ENCODE peak calls at places on chromosomes 12 and 14, in ten cellular contexts. One of them, this sample, is unnamed.

GRCh38 chr12:122081697-122082221 is 3.2 kb downstream of the MLXIP start:
- DNase-seq in foreskin fibroblast: peak; percentile 69
- DNase-seq in cardiac fibroblast: peak; percentile 91
- DNase-seq in PC-9: no peak
- DNase-seq in suprapubic skin: peak; percentile 60
- DNase-seq in K562: no peak
- DNase-seq in tibial nerve: peak; percentile 53
- DNase-seq in choroid plexus epithelial cell: peak; percentile 79
- DNase-seq in uterus: peak; percentile 61
- DNase-seq in PC-3: peak; percentile 14
- DNase-seq in this sample: no peak

GRCh38 chr12:102634216-102634615 is 153.9 kb upstream of the IGF1 start:
- DNase-seq in cardiac fibroblast: peak; percentile 6
- DNase-seq in tibial nerve: peak; percentile 11
- DNase-seq in PC-9: no peak
- DNase-seq in uterus: no peak
- DNase-seq in suprapubic skin: no peak
- DNase-seq in choroid plexus epithelial cell: peak; percentile 40
- DNase-seq in foreskin fibroblast: peak; percentile 66
- DNase-seq in PC-3: no peak
- DNase-seq in K562: no peak
- DNase-seq in this sample: peak; percentile 63

GRCh38 chr14:94394594-94395305 is 6.3 kb upstream of the SERPINA1 start:
- DNase-seq in uterus: no peak
- DNase-seq in tibial nerve: peak; percentile 59
- DNase-seq in suprapubic skin: no peak
- DNase-seq in PC-9: no peak
- DNase-seq in choroid plexus epithelial cell: peak; percentile 65
- DNase-seq in K562: no peak
- DNase-seq in PC-3: no peak
- DNase-seq in cardiac fibroblast: peak; percentile 87
- DNase-seq in foreskin fibroblast: peak; percentile 50
- DNase-seq in this sample: peak; percentile 54

GRCh38 chr14:93105362-93105761 is 10.4 kb downstream of the ITPK1 start:
- DNase-seq in PC-3: peak; percentile 50
- DNase-seq in tibial nerve: no peak
- DNase-seq in suprapubic skin: no peak
- DNase-seq in foreskin fibroblast: peak; percentile 71
- DNase-seq in cardiac fibroblast: peak; percentile 71
- DNase-seq in PC-9: peak; percentile 76
- DNase-seq in choroid plexus epithelial cell: peak; percentile 64
- DNase-seq in K562: no peak
- DNase-seq in uterus: no peak
- DNase-seq in this sample: peak; percentile 39

GRCh38 chr12:109310247-109311125 is 1.4 kb upstream of the FOXN4 start:
- DNase-seq in choroid plexus epithelial cell: no peak
- DNase-seq in K562: peak; percentile 43
- DNase-seq in tibial nerve: no peak
- DNase-seq in uterus: no peak
- DNase-seq in cardiac fibroblast: no peak
- DNase-seq in suprapubic skin: no peak
- DNase-seq in foreskin fibroblast: peak; percentile 10
- DNase-seq in PC-9: peak; percentile 48
- DNase-seq in PC-3: no peak
- DNase-seq in this sample: no peak

GRCh38 chr14:26687438-26687837 is 89.6 kb upstream of the NOVA1 start:
- DNase-seq in uterus: no peak
- DNase-seq in cardiac fibroblast: no peak
- DNase-seq in tibial nerve: no peak
- DNase-seq in choroid plexus epithelial cell: no peak
- DNase-seq in foreskin fibroblast: no peak
- DNase-seq in suprapubic skin: no peak
- DNase-seq in K562: no peak
- DNase-seq in PC-3: no peak
- DNase-seq in PC-9: no peak
- DNase-seq in this sample: no peak

GRCh38 chr14:38755036-38755435 is 348.0 kb downstream of the SEC23A start:
- DNase-seq in PC-3: no peak
- DNase-seq in K562: no peak
- DNase-seq in choroid plexus epithelial cell: no peak
- DNase-seq in suprapubic skin: no peak
- DNase-seq in foreskin fibroblast: no peak
- DNase-seq in uterus: no peak
- DNase-seq in cardiac fibroblast: peak; percentile 3
- DNase-seq in tibial nerve: no peak
- DNase-seq in PC-9: no peak
- DNase-seq in this sample: no peak

GRCh38 chr12:3207858-3208257 is 130.7 kb downstream of the TSPAN9 start:
- DNase-seq in uterus: no peak
- DNase-seq in K562: peak; percentile 49
- DNase-seq in suprapubic skin: no peak
- DNase-seq in PC-9: no peak
- DNase-seq in PC-3: no peak
- DNase-seq in choroid plexus epithelial cell: no peak
- DNase-seq in cardiac fibroblast: no peak
- DNase-seq in foreskin fibroblast: no peak
- DNase-seq in tibial nerve: no peak
- DNase-seq in this sample: no peak

GRCh38 chr14:85426068-85426935 is 103.6 kb upstream of the FLRT2 start:
- DNase-seq in foreskin fibroblast: peak; percentile 16
- DNase-seq in choroid plexus epithelial cell: no peak
- DNase-seq in PC-3: no peak
- DNase-seq in K562: no peak
- DNase-seq in cardiac fibroblast: no peak
- DNase-seq in tibial nerve: no peak
- DNase-seq in suprapubic skin: no peak
- DNase-seq in PC-9: no peak
- DNase-seq in uterus: no peak
- DNase-seq in this sample: no peak

GRCh38 chr14:85421166-85421877 is 108.6 kb upstream of the FLRT2 start:
- DNase-seq in PC-3: peak; percentile 25
- DNase-seq in foreskin fibroblast: peak; percentile 97
- DNase-seq in PC-9: no peak
- DNase-seq in suprapubic skin: no peak
- DNase-seq in tibial nerve: no peak
- DNase-seq in K562: no peak
- DNase-seq in choroid plexus epithelial cell: peak; percentile 86
- DNase-seq in uterus: no peak
- DNase-seq in cardiac fibroblast: peak; percentile 70
- DNase-seq in this sample: peak; percentile 39

GRCh38 chr14:85423889-85424288 is 106.1 kb upstream of the FLRT2 start:
- DNase-seq in PC-9: no peak
- DNase-seq in choroid plexus epithelial cell: no peak
- DNase-seq in tibial nerve: no peak
- DNase-seq in K562: no peak
- DNase-seq in suprapubic skin: no peak
- DNase-seq in PC-3: no peak
- DNase-seq in foreskin fibroblast: no peak
- DNase-seq in uterus: no peak
- DNase-seq in cardiac fibroblast: no peak
- DNase-seq in this sample: no peak

GRCh38 chr14:85428926-85429325 is 101.0 kb upstream of the FLRT2 start:
- DNase-seq in foreskin fibroblast: peak; percentile 50
- DNase-seq in K562: no peak
- DNase-seq in choroid plexus epithelial cell: no peak
- DNase-seq in tibial nerve: no peak
- DNase-seq in PC-3: no peak
- DNase-seq in cardiac fibroblast: no peak
- DNase-seq in PC-9: no peak
- DNase-seq in uterus: no peak
- DNase-seq in suprapubic skin: no peak
- DNase-seq in this sample: no peak

GRCh38 chr14:85425507-85425906 is 104.4 kb upstream of the FLRT2 start:
- DNase-seq in PC-9: no peak
- DNase-seq in suprapubic skin: no peak
- DNase-seq in K562: no peak
- DNase-seq in foreskin fibroblast: no peak
- DNase-seq in tibial nerve: no peak
- DNase-seq in choroid plexus epithelial cell: no peak
- DNase-seq in cardiac fibroblast: no peak
- DNase-seq in PC-3: no peak
- DNase-seq in uterus: no peak
- DNase-seq in this sample: no peak
- H3K4me3 ChIP-seq in PC-9: no peak overlapping the region
- H3K4me3 ChIP-seq in suprapubic skin: no peak overlapping the region
- H3K4me3 ChIP-seq in K562: no peak overlapping the region
- H3K4me3 ChIP-seq in foreskin fibroblast: no peak overlapping the region
- H3K4me3 ChIP-seq in tibial nerve: no peak overlapping the region
- H3K4me3 ChIP-seq in choroid plexus epithelial cell: no peak overlapping the region
- H3K4me3 ChIP-seq in cardiac fibroblast: no peak overlapping the region
- H3K4me3 ChIP-seq in PC-3: no peak overlapping the region
- H3K4me3 ChIP-seq in uterus: no peak overlapping the region
- H3K4me3 ChIP-seq in this sample: no peak overlapping the region

DNA sequence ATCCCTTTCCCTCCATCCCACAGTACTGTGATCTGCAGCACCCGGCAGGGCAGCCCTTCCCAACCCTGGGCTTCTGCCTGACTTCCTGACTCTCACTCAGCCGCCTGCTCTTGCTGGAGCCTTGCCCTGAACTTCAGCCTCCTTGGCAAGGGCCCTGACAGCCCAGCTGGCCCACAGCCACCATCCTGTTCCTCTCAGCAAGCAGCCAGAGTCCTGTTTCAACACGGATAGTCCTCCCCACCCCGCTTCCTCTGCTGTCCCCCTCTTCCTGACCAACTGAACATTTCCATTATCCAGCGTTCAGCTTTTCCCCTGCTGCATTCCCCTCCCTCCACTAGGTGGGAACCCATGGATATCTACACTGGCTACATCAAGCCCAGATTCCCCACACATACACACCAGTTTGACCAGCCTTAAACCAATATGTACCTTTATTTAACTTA is 74.0 kb upstream of the MDM1 start:
- DNase-seq in suprapubic skin: peak; percentile 95
- DNase-seq in PC-9: peak; percentile 56
- DNase-seq in tibial nerve: peak; percentile 89
- DNase-seq in uterus: peak; percentile 94
- DNase-seq in choroid plexus epithelial cell: peak; percentile 95
- DNase-seq in PC-3: peak; percentile 75
- DNase-seq in cardiac fibroblast: peak; percentile 99
- DNase-seq in K562: peak; percentile 12
- DNase-seq in foreskin fibroblast: peak; percentile 94
- DNase-seq in this sample: peak; percentile 70
- TF ChIP-seq CTCF in suprapubic skin: no peak
- TF ChIP-seq CTCF in PC-9: peak; percentile 41
- TF ChIP-seq CTCF in tibial nerve: peak; percentile 27
- TF ChIP-seq CTCF in uterus: peak; percentile 15
- TF ChIP-seq CTCF in choroid plexus epithelial cell: peak; percentile 71
- TF ChIP-seq CTCF in PC-3: peak; percentile 62
- TF ChIP-seq CTCF in cardiac fibroblast: peak; percentile 54
- TF ChIP-seq CTCF in K562: peak; percentile 18
- TF ChIP-seq CTCF in foreskin fibroblast: peak; percentile 57
- TF ChIP-seq CTCF in this sample: peak; percentile 49

DNA sequence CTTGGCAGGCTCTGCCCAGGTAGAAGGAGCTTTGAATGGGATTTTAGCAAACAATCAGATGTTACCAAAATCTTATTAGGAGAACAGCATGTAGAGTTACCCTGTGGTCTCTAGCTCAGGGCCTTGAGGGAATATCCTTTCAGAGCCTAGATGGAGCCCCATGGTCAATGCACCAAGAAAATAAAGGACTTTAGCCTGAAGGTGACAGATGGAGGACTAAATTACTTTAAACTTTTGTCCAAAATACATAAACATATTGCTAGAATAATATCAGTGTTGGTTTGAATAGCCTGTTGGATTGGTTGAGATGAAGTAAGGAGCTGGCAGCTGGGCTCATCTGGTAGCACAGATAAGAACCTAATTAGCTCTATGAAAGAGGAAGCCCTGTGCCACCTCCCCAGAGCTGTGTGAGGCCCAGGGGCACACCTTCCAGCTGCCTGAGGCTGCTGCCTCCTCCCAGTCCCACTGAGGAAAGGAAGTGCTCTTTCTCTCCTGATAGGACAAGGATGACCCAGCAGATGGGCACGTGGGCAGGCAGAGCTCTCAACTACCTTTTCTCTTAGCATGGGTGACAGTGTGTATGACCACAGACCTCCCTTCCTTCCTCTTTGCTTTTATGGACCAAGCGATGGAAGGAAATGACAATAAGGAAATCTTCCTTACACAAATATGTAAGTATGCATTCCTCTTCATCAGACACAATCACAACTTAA is 127.4 kb upstream of the AMIGO2 start:
- DNase-seq in suprapubic skin: no peak
- DNase-seq in PC-3: no peak
- DNase-seq in K562: no peak
- DNase-seq in foreskin fibroblast: no peak
- DNase-seq in choroid plexus epithelial cell: no peak
- DNase-seq in cardiac fibroblast: no peak
- DNase-seq in PC-9: peak; percentile 44
- DNase-seq in uterus: no peak
- DNase-seq in tibial nerve: no peak
- DNase-seq in this sample: no peak
- H3K4me3 ChIP-seq in suprapubic skin: no peak overlapping the region
- H3K4me3 ChIP-seq in PC-3: no peak overlapping the region
- H3K4me3 ChIP-seq in K562: no peak overlapping the region
- H3K4me3 ChIP-seq in foreskin fibroblast: no peak overlapping the region
- H3K4me3 ChIP-seq in choroid plexus epithelial cell: no peak overlapping the region
- H3K4me3 ChIP-seq in cardiac fibroblast: no peak overlapping the region
- H3K4me3 ChIP-seq in PC-9: no peak overlapping the region
- H3K4me3 ChIP-seq in uterus: no peak overlapping the region
- H3K4me3 ChIP-seq in tibial nerve: no peak overlapping the region
- H3K4me3 ChIP-seq in this sample: no peak overlapping the region

DNA sequence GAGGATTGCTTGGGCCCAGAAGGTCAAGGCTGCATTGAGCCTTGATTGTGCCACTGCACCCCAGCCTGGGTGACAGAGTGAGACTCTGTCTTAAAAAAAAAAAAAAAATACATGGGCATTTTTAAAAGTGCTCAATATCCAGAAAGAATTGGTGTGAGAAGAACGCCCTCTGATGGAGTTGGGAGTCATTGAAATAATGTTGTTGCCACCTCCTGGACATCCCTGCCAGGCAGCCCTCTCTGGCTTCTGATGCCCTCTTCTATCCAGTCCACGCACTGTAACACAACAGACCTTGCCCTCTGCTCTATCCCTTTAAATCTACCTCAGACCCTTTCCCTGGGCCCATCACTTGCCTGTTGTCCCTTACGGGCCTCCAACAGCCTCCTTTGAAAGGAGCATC is 4.9 kb downstream of the PTGDR start:
- DNase-seq in foreskin fibroblast: peak; percentile 74
- DNase-seq in K562: no peak
- DNase-seq in uterus: no peak
- DNase-seq in PC-9: no peak
- DNase-seq in choroid plexus epithelial cell: peak; percentile 68
- DNase-seq in tibial nerve: no peak
- DNase-seq in suprapubic skin: no peak
- DNase-seq in cardiac fibroblast: peak; percentile 57
- DNase-seq in PC-3: peak; percentile 80
- DNase-seq in this sample: no peak
- TF ChIP-seq CTCF in foreskin fibroblast: peak; percentile 31
- TF ChIP-seq CTCF in K562: peak; percentile 54
- TF ChIP-seq CTCF in uterus: no peak
- TF ChIP-seq CTCF in PC-9: peak; percentile 44
- TF ChIP-seq CTCF in choroid plexus epithelial cell: peak; percentile 73
- TF ChIP-seq CTCF in tibial nerve: no peak
- TF ChIP-seq CTCF in suprapubic skin: no peak
- TF ChIP-seq CTCF in cardiac fibroblast: peak; percentile 54
- TF ChIP-seq CTCF in PC-3: peak; percentile 75
- TF ChIP-seq CTCF in this sample: peak; percentile 51

DNA sequence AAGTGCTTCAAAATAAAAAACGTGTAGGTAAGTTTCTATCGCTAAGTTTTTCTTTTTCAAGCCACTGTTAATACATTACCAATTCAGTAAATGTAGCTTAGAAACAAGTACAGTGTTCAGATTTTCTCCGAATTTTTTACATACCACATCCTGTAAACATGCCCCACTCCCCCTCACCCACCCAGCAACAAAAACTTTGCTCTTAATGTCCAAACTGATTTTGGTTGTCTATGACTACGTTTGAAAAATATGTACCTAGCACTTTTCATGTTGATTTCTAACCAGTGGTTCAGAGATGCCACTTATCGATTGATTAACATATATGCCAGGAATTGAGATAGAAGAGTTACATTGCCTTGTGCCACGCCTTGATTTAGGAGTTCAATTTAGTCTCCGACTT is 663 bp upstream of the LIN7A start:
- DNase-seq in K562: no peak
- DNase-seq in foreskin fibroblast: no peak
- DNase-seq in choroid plexus epithelial cell: no peak
- DNase-seq in tibial nerve: no peak
- DNase-seq in uterus: no peak
- DNase-seq in PC-9: no peak
- DNase-seq in PC-3: no peak
- DNase-seq in cardiac fibroblast: no peak
- DNase-seq in suprapubic skin: no peak
- DNase-seq in this sample: no peak
- H3K4me3 ChIP-seq in K562: no peak overlapping the region
- H3K4me3 ChIP-seq in foreskin fibroblast: peak overlapping the region; percentile 88
- H3K4me3 ChIP-seq in choroid plexus epithelial cell: no peak overlapping the region
- H3K4me3 ChIP-seq in tibial nerve: no peak overlapping the region
- H3K4me3 ChIP-seq in uterus: peak overlapping the region; percentile 77
- H3K4me3 ChIP-seq in PC-9: no peak overlapping the region
- H3K4me3 ChIP-seq in PC-3: no peak overlapping the region
- H3K4me3 ChIP-seq in cardiac fibroblast: peak overlapping the region; percentile 72
- H3K4me3 ChIP-seq in suprapubic skin: no peak overlapping the region
- H3K4me3 ChIP-seq in this sample: no peak overlapping the region